ENCODE peak calls at places on chromosomes 7 and 10, in five cellular contexts. One of them, this sample, is unnamed.
A peak's percentile ranks its signal among the peaks of the same experiment; 100 is the strongest.

GRCh38 chr7:30886608-30887011 is 25.0 kb upstream of the AQP1 start:
- DNase-seq in IMR-90: no peak
- DNase-seq in mucosa of descending colon: no peak
- DNase-seq in uterus: no peak
- DNase-seq in astrocyte of the spinal cord: peak; percentile 28
- DNase-seq in this sample: no peak

GRCh38 chr10:43210556-43210955 is 56.3 kb downstream of the RASGEF1A start:
- DNase-seq in IMR-90: no peak
- DNase-seq in mucosa of descending colon: peak; percentile 14
- DNase-seq in uterus: no peak
- DNase-seq in astrocyte of the spinal cord: no peak
- DNase-seq in this sample: no peak

GRCh38 chr7:74481458-74482324 is 28.0 kb downstream of the GTF2IRD1 start:
- DNase-seq in IMR-90: peak; percentile 31
- DNase-seq in mucosa of descending colon: no peak
- DNase-seq in uterus: no peak
- DNase-seq in astrocyte of the spinal cord: peak; percentile 28
- DNase-seq in this sample: no peak

GRCh38 chr10:58318346-58318745 is 16.5 kb upstream of the UBE2D1 start:
- DNase-seq in IMR-90: peak; percentile 15
- DNase-seq in mucosa of descending colon: no peak
- DNase-seq in uterus: no peak
- DNase-seq in astrocyte of the spinal cord: no peak
- DNase-seq in this sample: no peak

GRCh38 chr7:144738708-144739314 is 97.0 kb downstream of the TPK1 start:
- DNase-seq in IMR-90: no peak
- DNase-seq in mucosa of descending colon: no peak
- DNase-seq in uterus: no peak
- DNase-seq in astrocyte of the spinal cord: peak; percentile 31
- DNase-seq in this sample: no peak

GRCh38 chr10:62327897-62328296 is 46.3 kb upstream of the ZNF365 start:
- DNase-seq in IMR-90: no peak
- DNase-seq in mucosa of descending colon: no peak
- DNase-seq in uterus: no peak
- DNase-seq in astrocyte of the spinal cord: no peak
- DNase-seq in this sample: no peak

GRCh38 chr10:69139961-69140360 is 16.0 kb downstream of the VPS26A start:
- DNase-seq in IMR-90: no peak
- DNase-seq in mucosa of descending colon: no peak
- DNase-seq in uterus: no peak
- DNase-seq in astrocyte of the spinal cord: no peak
- DNase-seq in this sample: no peak

GRCh38 chr7:151716339-151716722 is 160.6 kb downstream of the PRKAG2 start:
- DNase-seq in IMR-90: no peak
- DNase-seq in mucosa of descending colon: peak; percentile 54
- DNase-seq in uterus: no peak
- DNase-seq in astrocyte of the spinal cord: no peak
- DNase-seq in this sample: no peak

GRCh38 chr7:96235281-96235680 is 86.6 kb downstream of the SLC25A13 start:
- DNase-seq in IMR-90: no peak
- DNase-seq in mucosa of descending colon: no peak
- DNase-seq in uterus: no peak
- DNase-seq in astrocyte of the spinal cord: no peak
- DNase-seq in this sample: no peak

GRCh38 chr7:105642264-105642663 is 61.0 kb upstream of the EFCAB10 start:
- DNase-seq in IMR-90: no peak
- DNase-seq in mucosa of descending colon: no peak
- DNase-seq in uterus: no peak
- DNase-seq in astrocyte of the spinal cord: no peak
- DNase-seq in this sample: no peak

GRCh38 chr10:70060389-70060788 is 7.7 kb downstream of the MACROH2A2 start:
- DNase-seq in IMR-90: no peak
- DNase-seq in mucosa of descending colon: no peak
- DNase-seq in uterus: no peak
- DNase-seq in astrocyte of the spinal cord: no peak
- DNase-seq in this sample: no peak

GRCh38 chr10:24561453-24561852 is 162.2 kb downstream of the ARHGAP21 start:
- DNase-seq in IMR-90: peak; percentile 4
- DNase-seq in mucosa of descending colon: no peak
- DNase-seq in uterus: no peak
- DNase-seq in astrocyte of the spinal cord: peak; percentile 27
- DNase-seq in this sample: no peak

GRCh38 chr7:113774182-113774807 is 144.5 kb downstream of the PPP1R3A start:
- DNase-seq in IMR-90: peak; percentile 62
- DNase-seq in mucosa of descending colon: no peak
- DNase-seq in uterus: no peak
- DNase-seq in astrocyte of the spinal cord: peak; percentile 74
- DNase-seq in this sample: no peak

GRCh38 chr7:414681-415560 is 104.7 kb downstream of the PDGFA start:
- DNase-seq in IMR-90: no peak
- DNase-seq in mucosa of descending colon: no peak
- DNase-seq in uterus: no peak
- DNase-seq in astrocyte of the spinal cord: no peak
- DNase-seq in this sample: no peak

GRCh38 chr7:54712777-54713176 is 46.2 kb downstream of the SEC61G start:
- DNase-seq in IMR-90: no peak
- DNase-seq in mucosa of descending colon: no peak
- DNase-seq in uterus: no peak
- DNase-seq in astrocyte of the spinal cord: no peak
- DNase-seq in this sample: no peak

GRCh38 chr7:19984231-19984632 is 210.8 kb upstream of the TMEM196 start:
- DNase-seq in IMR-90: no peak
- DNase-seq in mucosa of descending colon: no peak
- DNase-seq in uterus: no peak
- DNase-seq in astrocyte of the spinal cord: no peak
- DNase-seq in this sample: no peak

GRCh38 chr7:45052011-45052410 is 36.8 kb downstream of the NACAD start:
- DNase-seq in IMR-90: no peak
- DNase-seq in mucosa of descending colon: no peak
- DNase-seq in uterus: no peak
- DNase-seq in astrocyte of the spinal cord: no peak
- DNase-seq in this sample: no peak

GRCh38 chr10:44974082-44974627 is 4.5 kb downstream of the DEPP1 start:
- DNase-seq in IMR-90: no peak
- DNase-seq in mucosa of descending colon: peak; percentile 48
- DNase-seq in uterus: peak; percentile 24
- DNase-seq in astrocyte of the spinal cord: no peak
- DNase-seq in this sample: no peak

GRCh38 chr7:105399043-105399725 is 10.5 kb upstream of the SRPK2 start:
- DNase-seq in IMR-90: peak; percentile 52
- DNase-seq in mucosa of descending colon: no peak
- DNase-seq in uterus: no peak
- DNase-seq in astrocyte of the spinal cord: peak; percentile 43
- DNase-seq in this sample: no peak

GRCh38 chr7:3301831-3302618 is 973 bp downstream of the SDK1 start:
- DNase-seq in IMR-90: peak; percentile 29
- DNase-seq in mucosa of descending colon: peak; percentile 34
- DNase-seq in uterus: no peak
- DNase-seq in astrocyte of the spinal cord: peak; percentile 40
- DNase-seq in this sample: no peak

GRCh38 chr7:151869968-151870918 is 6.7 kb downstream of the PRKAG2 start:
- DNase-seq in IMR-90: no peak
- DNase-seq in mucosa of descending colon: no peak
- DNase-seq in uterus: no peak
- DNase-seq in astrocyte of the spinal cord: no peak
- DNase-seq in this sample: no peak

GRCh38 chr10:79167537-79167936 is 98.8 kb downstream of the ZMIZ1 start:
- DNase-seq in IMR-90: no peak
- DNase-seq in mucosa of descending colon: no peak
- DNase-seq in uterus: no peak
- DNase-seq in astrocyte of the spinal cord: no peak
- DNase-seq in this sample: no peak

GRCh38 chr7:156751319-156751718 is 110.7 kb downstream of the RNF32 start:
- DNase-seq in IMR-90: peak; percentile 97
- DNase-seq in mucosa of descending colon: no peak
- DNase-seq in uterus: no peak
- DNase-seq in astrocyte of the spinal cord: peak; percentile 96
- DNase-seq in this sample: no peak

GRCh38 chr7:101988513-101988912 is 171.1 kb downstream of the CUX1 start:
- DNase-seq in IMR-90: no peak
- DNase-seq in mucosa of descending colon: no peak
- DNase-seq in uterus: no peak
- DNase-seq in astrocyte of the spinal cord: no peak
- DNase-seq in this sample: no peak

GRCh38 chr7:112520787-112521186 is 40.0 kb downstream of the LSMEM1 start:
- DNase-seq in IMR-90: no peak
- DNase-seq in mucosa of descending colon: no peak
- DNase-seq in uterus: no peak
- DNase-seq in astrocyte of the spinal cord: no peak
- DNase-seq in this sample: no peak

GRCh38 chr7:156177396-156178055 is 365.3 kb upstream of the SHH start:
- DNase-seq in IMR-90: no peak
- DNase-seq in mucosa of descending colon: no peak
- DNase-seq in uterus: no peak
- DNase-seq in astrocyte of the spinal cord: no peak
- DNase-seq in this sample: no peak

GRCh38 chr10:65501259-65501658 is 1424.6 kb upstream of the LRRTM3 start:
- DNase-seq in IMR-90: no peak
- DNase-seq in mucosa of descending colon: no peak
- DNase-seq in uterus: no peak
- DNase-seq in astrocyte of the spinal cord: no peak
- DNase-seq in this sample: no peak

GRCh38 chr7:45698527-45699309 is 124.5 kb downstream of the ADCY1 start:
- DNase-seq in IMR-90: no peak
- DNase-seq in mucosa of descending colon: peak; percentile 8
- DNase-seq in uterus: no peak
- DNase-seq in astrocyte of the spinal cord: no peak
- DNase-seq in this sample: no peak

GRCh38 chr10:52864459-52865106 is 92.0 kb upstream of the MBL2 start:
- DNase-seq in IMR-90: peak; percentile 99
- DNase-seq in mucosa of descending colon: no peak
- DNase-seq in uterus: no peak
- DNase-seq in astrocyte of the spinal cord: peak; percentile 98
- DNase-seq in this sample: no peak

GRCh38 chr10:19654576-19654975 is 161.7 kb upstream of the PLXDC2 start:
- DNase-seq in IMR-90: peak; percentile 87
- DNase-seq in mucosa of descending colon: no peak
- DNase-seq in uterus: no peak
- DNase-seq in astrocyte of the spinal cord: peak; percentile 75
- DNase-seq in this sample: no peak

GRCh38 chr10:74994714-74995308 is 116.6 kb upstream of the SAMD8 start:
- DNase-seq in IMR-90: no peak
- DNase-seq in mucosa of descending colon: no peak
- DNase-seq in uterus: no peak
- DNase-seq in astrocyte of the spinal cord: no peak
- DNase-seq in this sample: no peak

GRCh38 chr10:4541292-4541691 is 284.7 kb upstream of the AKR1E2 start:
- DNase-seq in IMR-90: peak; percentile 90
- DNase-seq in mucosa of descending colon: peak; percentile 21
- DNase-seq in uterus: no peak
- DNase-seq in astrocyte of the spinal cord: peak; percentile 91
- DNase-seq in this sample: no peak

DNA sequence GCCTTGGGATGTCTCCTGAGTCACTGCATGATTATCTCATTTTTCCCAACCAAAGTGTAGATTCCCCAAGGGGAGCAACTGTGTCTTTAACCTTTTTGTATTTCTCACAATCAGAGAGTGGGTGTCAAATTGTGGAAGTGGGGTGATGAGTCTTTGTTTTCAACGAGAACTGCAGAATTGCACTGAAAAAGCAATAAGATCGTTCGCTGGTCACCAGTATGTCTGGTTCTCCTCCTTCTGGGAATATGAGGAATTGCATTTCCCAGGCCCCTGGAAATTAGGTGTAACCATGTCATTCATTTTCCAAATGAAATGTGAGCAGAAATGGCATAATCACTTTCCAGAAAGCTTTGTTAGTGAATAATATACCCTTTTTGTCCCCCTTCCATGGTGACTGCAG is 326.9 kb downstream of the GPAM start:
- DNase-seq in IMR-90: no peak
- DNase-seq in mucosa of descending colon: no peak
- DNase-seq in uterus: no peak
- DNase-seq in astrocyte of the spinal cord: no peak
- DNase-seq in this sample: no peak
- TF ChIP-seq CTCF in IMR-90: no peak
- TF ChIP-seq CTCF in mucosa of descending colon: no peak
- TF ChIP-seq CTCF in uterus: peak; percentile 21
- TF ChIP-seq CTCF in astrocyte of the spinal cord: peak; percentile 32
- TF ChIP-seq CTCF in this sample: no peak

GRCh38 chr10:124744047-124744687 is at the start of gene FAM53B:
- DNase-seq in IMR-90: peak; percentile 72
- DNase-seq in mucosa of descending colon: peak; percentile 90
- DNase-seq in uterus: peak; percentile 72
- DNase-seq in astrocyte of the spinal cord: peak; percentile 70
- DNase-seq in this sample: no peak
- TF ChIP-seq CTCF in IMR-90: peak; percentile 14
- TF ChIP-seq CTCF in mucosa of descending colon: no peak
- TF ChIP-seq CTCF in uterus: peak; percentile 27
- TF ChIP-seq CTCF in astrocyte of the spinal cord: no peak
- TF ChIP-seq CTCF in this sample: peak; percentile 5

GRCh38 chr10:26860542-26861325 is at the start of gene ABI1:
- DNase-seq in IMR-90: peak; percentile 98
- DNase-seq in mucosa of descending colon: peak; percentile 98
- DNase-seq in uterus: peak; percentile 98
- DNase-seq in astrocyte of the spinal cord: peak; percentile 99
- DNase-seq in this sample: peak; percentile 27
- TF ChIP-seq CTCF in IMR-90: peak; percentile 63
- TF ChIP-seq CTCF in mucosa of descending colon: peak; percentile 55
- TF ChIP-seq CTCF in uterus: peak; percentile 87
- TF ChIP-seq CTCF in astrocyte of the spinal cord: peak; percentile 79
- TF ChIP-seq CTCF in this sample: peak; percentile 50

DNA sequence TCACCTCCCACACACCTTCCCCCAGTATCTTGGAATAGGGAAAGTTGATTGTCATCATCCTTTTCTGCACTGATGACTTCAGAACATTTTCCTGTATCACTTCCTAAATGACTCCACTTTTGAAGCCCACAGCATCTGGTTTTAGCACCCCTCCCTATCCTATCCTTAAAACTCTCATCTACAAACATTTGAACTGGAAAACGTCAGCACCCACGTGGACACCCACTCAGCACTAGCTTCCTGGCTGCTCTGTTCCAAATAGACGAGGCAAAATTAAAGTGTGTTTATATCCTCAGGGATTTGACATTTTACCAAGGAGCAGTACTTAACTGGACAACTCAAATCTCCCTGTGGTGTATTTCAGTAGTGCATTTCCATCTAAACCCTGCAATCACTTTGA is 73.9 kb downstream of the REEP3 start:
- DNase-seq in IMR-90: peak; percentile 21
- DNase-seq in mucosa of descending colon: no peak
- DNase-seq in uterus: no peak
- DNase-seq in astrocyte of the spinal cord: no peak
- DNase-seq in this sample: no peak
- TF ChIP-seq CTCF in IMR-90: no peak
- TF ChIP-seq CTCF in mucosa of descending colon: no peak
- TF ChIP-seq CTCF in uterus: no peak
- TF ChIP-seq CTCF in astrocyte of the spinal cord: no peak
- TF ChIP-seq CTCF in this sample: no peak